ENCODE peak calls at places on chromosomes 2 and 18, in four cellular contexts. Y is IMR-90, N is trophoblast cell, Z is H9. D is an unnamed sample.

GRCh38 chr18:67845035-67845434 is 328.5 kb upstream of the DSEL start:
- DNase-seq in Y (no peak), N (no peak), Z (no peak), D (no peak)

GRCh38 chr2:124699001-124699565 is 674.0 kb downstream of the CNTNAP5 start:
- DNase-seq in Y (peak), N (no peak), Z (no peak), D (no peak)

GRCh38 chr2:170812716-170813585 is 3.7 kb upstream of the GAD1 start:
- DNase-seq in Y (peak), N (peak), Z (peak), D (peak)

GRCh38 chr2:97722227-97722626 is 8.9 kb downstream of the ZAP70 start:
- DNase-seq in Y (no peak), N (peak), Z (no peak), D (no peak)

GRCh38 chr18:3498705-3499451 is 48.9 kb downstream of the TGIF1 start:
- DNase-seq in Y (peak), N (no peak), Z (peak), D (peak)

GRCh38 chr18:67428805-67429204 is 87.7 kb downstream of the DSEL start:
- DNase-seq in Y (peak), N (no peak), Z (no peak), D (no peak)

GRCh38 chr2:84958135-84959044 is 12.6 kb upstream of the KCMF1 start:
- DNase-seq in Y (peak), N (peak), Z (peak), D (peak)

GRCh38 chr2:212228651-212229253 is 309.9 kb downstream of the ERBB4 start:
- DNase-seq in Y (peak), N (no peak), Z (no peak), D (peak)

GRCh38 chr18:79897940-79898625 is 53.4 kb downstream of the SLC66A2 start:
- DNase-seq in Y (no peak), N (no peak), Z (no peak), D (no peak)

DNA sequence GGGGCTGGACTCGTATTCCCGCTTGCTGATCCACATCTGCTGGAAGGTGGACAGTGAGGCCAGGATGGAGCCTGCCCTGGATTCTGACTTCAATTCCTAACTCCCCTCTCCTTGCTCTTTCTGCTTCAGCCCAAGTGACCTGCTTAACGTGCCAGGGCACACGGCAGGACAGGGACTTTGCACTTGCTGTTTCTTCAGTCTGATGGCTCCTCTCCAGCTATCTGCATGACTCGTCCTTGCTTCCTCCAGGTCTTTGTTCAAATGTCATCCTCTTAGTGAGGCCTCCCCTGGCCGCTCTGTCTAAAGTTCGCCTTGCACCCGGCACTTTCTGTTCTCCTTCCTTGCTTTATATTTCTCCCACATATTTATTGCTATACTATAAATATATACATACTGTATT is 357.6 kb downstream of the MTX2 start:
- DNase-seq in Y (no peak), N (no peak), Z (no peak), D (no peak)
- H3K23ac ChIP-seq in Y (no peak), N (no peak), Z (no peak), D (no peak)

GRCh38 chr2:207621640-207622039 is 3.6 kb downstream of the METTL21A start:
- DNase-seq in Y (no peak), N (no peak), Z (no peak), D (no peak)

GRCh38 chr2:207624170-207625013 is 802 bp downstream of the METTL21A start:
- DNase-seq in Y (peak), N (peak), Z (peak), D (peak)

GRCh38 chr2:207630491-207630890 is 5.3 kb upstream of the METTL21A start:
- DNase-seq in Y (no peak), N (no peak), Z (no peak), D (no peak)

GRCh38 chr2:207629553-207629952 is 4.4 kb upstream of the METTL21A start:
- DNase-seq in Y (no peak), N (no peak), Z (no peak), D (no peak)

DNA sequence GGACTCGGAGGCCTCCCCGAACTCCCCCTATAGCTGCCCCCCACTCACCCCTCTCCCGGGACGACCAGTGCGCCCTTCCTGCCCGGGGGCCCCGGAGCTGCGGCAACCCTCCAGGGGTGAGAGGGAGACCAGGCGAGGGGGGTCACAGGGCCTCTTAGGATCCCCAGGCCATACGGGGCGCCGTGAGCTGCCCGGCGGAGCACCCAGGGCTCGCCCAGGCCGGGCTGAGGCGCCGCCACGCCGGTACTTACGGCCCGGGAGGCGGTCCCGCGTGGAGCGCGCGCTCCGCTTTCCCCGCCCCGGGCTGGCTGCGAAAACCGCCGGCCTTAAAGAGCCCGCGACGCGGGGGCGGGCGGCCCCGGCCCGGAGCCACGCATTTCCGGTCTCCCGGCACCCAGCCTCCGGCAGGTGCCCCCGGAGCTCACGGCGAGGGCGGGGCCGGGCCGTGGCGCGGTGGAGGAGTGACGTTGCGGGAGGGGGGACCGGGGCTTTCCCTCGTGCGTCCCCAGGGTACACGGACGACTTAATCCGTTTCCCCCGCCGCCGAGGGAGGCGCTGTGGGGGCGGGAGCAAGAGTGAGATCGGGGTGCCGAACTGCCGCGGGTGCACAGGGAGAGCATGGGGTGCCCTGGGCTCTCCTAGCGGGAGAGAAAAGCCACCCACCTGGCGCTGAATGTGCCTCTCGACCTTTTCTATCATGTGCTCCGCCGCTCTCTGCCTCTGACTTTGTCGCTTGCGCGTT is at the start of gene METTL21A:
- DNase-seq in Y (peak), N (peak), Z (peak), D (peak)
- H3K23ac ChIP-seq in Y (peak), N (no peak), Z (no peak), D (no peak)

GRCh38 chr2:43199492-43200481 is 26.6 kb downstream of the ZFP36L2 start:
- DNase-seq in Y (peak), N (peak), Z (peak), D (peak)
- H3K23ac ChIP-seq in Y (no peak), N (no peak), Z (no peak), D (no peak)

GRCh38 chr2:127811397-127811860 is 458 bp upstream of the WDR33 start:
- DNase-seq in Y (no peak), N (no peak), Z (no peak), D (no peak)
- H3K23ac ChIP-seq in Y (peak), N (peak), Z (no peak), D (peak)

DNA sequence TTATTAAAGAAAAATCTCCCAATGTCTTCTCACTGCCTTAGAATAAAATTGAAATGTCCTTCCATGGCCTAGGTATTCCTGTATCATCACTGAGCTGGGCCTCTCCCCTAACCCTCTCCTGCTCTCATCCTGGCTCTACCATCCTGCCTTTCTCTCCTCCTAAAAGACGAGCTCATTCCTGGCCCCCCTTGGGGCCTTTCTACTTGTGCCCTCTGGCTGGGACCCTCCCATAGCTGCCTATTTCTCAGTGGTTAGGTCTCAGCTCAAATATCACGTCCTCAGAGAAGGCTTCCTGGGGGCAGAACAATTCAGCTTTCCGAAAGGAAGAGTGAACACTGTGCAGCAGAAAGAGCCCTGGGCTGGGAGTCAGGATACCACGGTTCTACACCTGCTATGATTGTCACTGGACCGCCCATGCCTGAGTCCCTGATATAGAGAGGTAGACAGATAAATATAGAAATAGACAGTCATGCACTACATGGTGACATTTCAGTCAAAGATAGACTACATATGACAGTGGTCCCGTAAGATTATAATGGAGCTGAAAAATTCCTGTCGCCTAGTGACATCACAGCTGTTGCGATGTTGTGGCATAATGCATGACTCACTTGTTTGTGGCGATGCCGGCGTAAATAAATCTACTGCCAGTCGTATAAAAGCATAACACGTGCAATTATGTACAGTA is 9.4 kb downstream of the DNPEP start:
- DNase-seq in Y (no peak), N (no peak), Z (no peak), D (no peak)
- H3K23ac ChIP-seq in Y (no peak), N (no peak), Z (no peak), D (no peak)

DNA sequence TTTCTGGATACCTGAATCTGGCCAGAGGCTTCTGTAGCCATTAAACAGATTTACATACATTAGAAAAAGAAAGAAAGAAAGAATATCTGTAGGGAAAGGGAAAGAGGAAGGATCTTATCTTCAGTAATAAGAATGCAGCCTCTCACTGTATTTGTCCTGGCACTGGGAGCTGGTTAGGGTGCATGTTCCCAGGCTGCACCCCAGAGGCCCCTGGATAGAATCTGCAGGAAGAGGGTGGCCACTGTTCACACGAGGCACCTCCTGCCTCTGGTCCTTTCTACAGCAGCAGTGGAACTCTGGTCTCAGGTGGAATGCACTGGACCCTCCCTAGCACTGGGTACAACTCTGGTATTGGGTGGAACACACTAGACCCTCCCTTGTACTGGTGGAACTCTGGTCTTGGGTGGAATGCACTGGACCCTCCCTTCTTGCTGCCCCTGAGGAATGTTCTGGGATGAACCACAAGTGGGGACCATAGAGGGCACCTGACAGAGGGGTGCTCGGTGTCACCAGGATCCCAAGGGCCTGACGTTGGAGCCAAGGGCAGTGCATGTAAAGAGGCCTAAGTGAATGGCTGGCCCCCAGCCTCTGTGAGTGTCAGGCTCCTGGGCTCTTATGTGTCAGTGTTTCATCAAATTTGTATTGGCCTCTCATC is 27.4 kb upstream of the PXDN start:
- DNase-seq in Y (no peak), N (no peak), Z (no peak), D (no peak)
- H3K23ac ChIP-seq in Y (no peak), N (no peak), Z (no peak), D (no peak)

GRCh38 chr2:70896765-70897202 is 38.9 kb upstream of the ATP6V1B1 start:
- DNase-seq in Y (no peak), N (no peak), Z (no peak), D (no peak)

GRCh38 chr2:70897203-70897976 is 38.3 kb upstream of the ATP6V1B1 start:
- DNase-seq in Y (no peak), N (no peak), Z (no peak), D (no peak)

GRCh38 chr2:70895249-70895648 is 40.5 kb upstream of the ATP6V1B1 start:
- DNase-seq in Y (no peak), N (no peak), Z (no peak), D (no peak)

GRCh38 chr2:70894765-70895164 is 40.9 kb upstream of the ATP6V1B1 start:
- DNase-seq in Y (no peak), N (no peak), Z (no peak), D (no peak)

GRCh38 chr2:70895998-70896764 is 39.5 kb upstream of the ATP6V1B1 start:
- DNase-seq in Y (no peak), N (no peak), Z (no peak), D (no peak)
- H3K23ac ChIP-seq in Y (no peak), N (no peak), Z (no peak), D (no peak)

GRCh38 chr2:109206569-109207145 is 77.7 kb downstream of the SH3RF3 start:
- DNase-seq in Y (no peak), N (no peak), Z (no peak), D (no peak)
- H3K23ac ChIP-seq in Y (peak), N (no peak), Z (no peak), D (no peak)

D was measured in mesenchymal stem cell.